ENCODE peak calls at places on chromosomes 1 and 21, in five cellular contexts. Y, L, N, D and X are unnamed samples.

GRCh38 chr1:7633521-7634245 is 137.4 kb upstream of the VAMP3 start:
- DNase-seq in N (peak; percentile 45), Y (no peak), L (no peak), D (no peak), X (no peak)

GRCh38 chr21:29349702-29350101 is 51.0 kb downstream of the BACH1 start:
- DNase-seq in Y (no peak), L (no peak), D (no peak), N (peak; percentile 81), X (no peak)

GRCh38 chr1:115674011-115674410 is 32.2 kb downstream of the VANGL1 start:
- DNase-seq in Y (no peak), N (no peak), L (no peak), D (no peak), X (no peak)

GRCh38 chr1:51543877-51544276 is 24.8 kb upstream of the EPS15 start:
- DNase-seq in L (no peak), D (no peak), N (no peak), Y (no peak), X (no peak)

GRCh38 chr1:103284270-103284669 is 175.9 kb upstream of the COL11A1 start:
- DNase-seq in Y (no peak), L (no peak), N (no peak), D (no peak), X (no peak)

GRCh38 chr1:176789571-176790090 is 326.7 kb downstream of the PAPPA2 start:
- DNase-seq in L (no peak), D (no peak), N (no peak), Y (no peak), X (no peak)

GRCh38 chr1:89454845-89455521 is 69.6 kb upstream of the LRRC8B start:
- DNase-seq in L (peak; percentile 52), D (peak; percentile 31), Y (peak; percentile 46), N (peak; percentile 76), X (peak; percentile 74)

GRCh38 chr21:31108969-31109368 is 70.7 kb upstream of the KRTAP19-8 start:
- DNase-seq in L (no peak), N (peak; percentile 9), D (no peak), Y (no peak), X (no peak)

GRCh38 chr1:182111496-182111895 is 50.0 kb upstream of the ZNF648 start:
- DNase-seq in N (peak; percentile 93), Y (no peak), D (no peak), L (no peak), X (no peak)

GRCh38 chr1:173554541-173555250 is 48.2 kb downstream of the SLC9C2 start:
- DNase-seq in L (no peak), D (no peak), Y (no peak), N (no peak), X (no peak)

GRCh38 chr1:15571266-15571665 is 13.6 kb downstream of the AGMAT start:
- DNase-seq in N (no peak), L (no peak), D (no peak), Y (no peak), X (no peak)

GRCh38 chr1:160748182-160748876 is 9.3 kb downstream of the SLAMF7 start:
- DNase-seq in L (no peak), D (no peak), Y (no peak), N (no peak), X (no peak)

GRCh38 chr1:31626451-31627202 is 9.1 kb downstream of the HCRTR1 start:
- DNase-seq in N (no peak), L (no peak), Y (no peak), D (no peak), X (no peak)

GRCh38 chr1:247639381-247639981 is 34.1 kb downstream of the OR2G3 start:
- DNase-seq in Y (no peak), L (peak; percentile 46), N (no peak), D (peak; percentile 58), X (no peak)

GRCh38 chr1:248842781-248843331 is 4.8 kb downstream of the ZNF672 start:
- DNase-seq in Y (no peak), D (no peak), L (no peak), N (no peak), X (no peak)

GRCh38 chr1:3352952-3353331 is 101.5 kb upstream of the ARHGEF16 start:
- DNase-seq in Y (no peak), D (no peak), L (no peak), N (peak; percentile 61), X (no peak)

GRCh38 chr1:39902121-39902807 is 547 bp upstream of the MYCL start:
- DNase-seq in L (peak; percentile 68), Y (peak; percentile 66), D (peak; percentile 100), N (peak; percentile 85), X (peak; percentile 73)

GRCh38 chr1:226132731-226133503 is 53.6 kb downstream of the ACBD3 start:
- DNase-seq in L (no peak), N (peak; percentile 73), D (no peak), Y (no peak), X (no peak)

GRCh38 chr1:193525411-193525810 is 339.0 kb upstream of the B3GALT2 start:
- DNase-seq in D (no peak), L (no peak), N (no peak), Y (no peak), X (no peak)

GRCh38 chr1:246705368-246705767 is 18.8 kb upstream of the SCCPDH start:
- DNase-seq in L (no peak), N (no peak), Y (no peak), D (no peak), X (no peak)

GRCh38 chr1:151715726-151716404 is 738 bp downstream of the CELF3 start:
- DNase-seq in L (no peak), D (peak; percentile 31), N (peak; percentile 95), Y (peak; percentile 32), X (no peak)

GRCh38 chr1:228044961-228045360 is 37.5 kb upstream of the ARF1 start:
- DNase-seq in L (no peak), D (no peak), Y (no peak), N (no peak), X (no peak)